ENCODE peak calls at places on chromosome 17, in five cellular contexts. E is endodermal cell; R is GM23248; O is MM.1S; Y is CD8-positive, alpha-beta memory T cell. M is an unnamed sample.

GRCh38 chr17:74827800-74828199 is 31.9 kb downstream of the GRIN2C start:
- DNase-seq in Y (no peak), O (no peak), E (no peak), R (no peak), M (no peak)

GRCh38 chr17:35931794-35932419 is 1.3 kb upstream of the RDM1 start:
- DNase-seq in Y (no peak), R (no peak), E (no peak), O (no peak), M (no peak)

GRCh38 chr17:6551909-6552768 is 4.2 kb downstream of the PITPNM3 start:
- DNase-seq in R (no peak), Y (no peak), O (no peak), E (no peak), M (no peak)

GRCh38 chr17:49218941-49219913 is 8.7 kb downstream of the ABI3 start:
- DNase-seq in R (no peak), E (peak; percentile 83), Y (peak; percentile 70), O (no peak), M (no peak)

GRCh38 chr17:70901870-70902269 is 732.5 kb downstream of the KCNJ2 start:
- DNase-seq in E (no peak), Y (no peak), O (no peak), R (no peak), M (no peak)

GRCh38 chr17:14926526-14927122 is 338.5 kb downstream of the PMP22 start:
- DNase-seq in E (peak; percentile 83), Y (peak; percentile 50), R (peak; percentile 85), O (peak; percentile 60), M (peak; percentile 88)

GRCh38 chr17:10226930-10227695 is 28.7 kb upstream of the GAS7 start:
- DNase-seq in E (peak; percentile 95), O (peak; percentile 19), R (peak; percentile 48), Y (peak; percentile 16), M (peak; percentile 64)

GRCh38 chr17:76000016-76000754 is 470 bp upstream of the CDK3 start:
- DNase-seq in O (peak; percentile 58), Y (peak; percentile 53), E (peak; percentile 98), R (peak; percentile 63), M (peak; percentile 72)

GRCh38 chr17:77086433-77087010 is 54.2 kb upstream of the SEC14L1 start:
- DNase-seq in O (peak; percentile 89), E (peak; percentile 100), R (peak; percentile 79), Y (peak; percentile 74), M (peak; percentile 84)

GRCh38 chr17:20158580-20158979 is 149.4 kb downstream of the SPECC1 start:
- DNase-seq in O (no peak), Y (no peak), R (no peak), E (no peak), M (no peak)

GRCh38 chr17:20154601-20155000 is 145.4 kb downstream of the SPECC1 start:
- DNase-seq in Y (no peak), O (no peak), R (no peak), E (no peak), M (peak; percentile 25)

GRCh38 chr17:20156196-20157077 is 147.3 kb downstream of the SPECC1 start:
- DNase-seq in E (peak; percentile 93), R (peak; percentile 47), O (peak; percentile 50), Y (no peak), M (peak; percentile 51)

GRCh38 chr17:20155258-20156195 is 146.4 kb downstream of the SPECC1 start:
- DNase-seq in E (peak; percentile 100), Y (peak; percentile 93), O (peak; percentile 99), R (peak; percentile 83), M (peak; percentile 99)

DNA sequence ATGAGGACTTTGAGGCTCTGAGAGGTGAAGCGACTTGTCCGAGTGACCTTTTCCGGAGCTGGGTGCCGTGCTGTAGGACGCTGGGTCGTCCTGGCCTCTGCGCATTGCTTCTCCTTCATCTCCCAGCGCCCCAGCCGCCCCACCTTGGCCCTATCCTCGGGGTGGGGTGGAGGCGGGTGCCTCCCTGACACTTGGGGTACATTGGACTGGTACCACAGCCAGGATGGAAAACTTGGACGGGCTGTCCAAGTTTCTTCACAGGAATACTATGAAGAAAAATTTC is 147.9 kb downstream of the SPECC1 start:
- DNase-seq in R (no peak), O (no peak), Y (no peak), E (peak; percentile 71), M (no peak)
- H3K27ac ChIP-seq in R (no peak overlapping the region), O (no peak overlapping the region), Y (no peak overlapping the region), E (no peak overlapping the region), M (no peak overlapping the region)

GRCh38 chr17:57984936-57985674 is 2.9 kb downstream of the VEZF1 start:
- DNase-seq in E (no peak), O (no peak), Y (no peak), R (peak; percentile 32), M (no peak)

GRCh38 chr17:57984226-57984890 is 3.7 kb downstream of the VEZF1 start:
- DNase-seq in E (no peak), O (no peak), R (no peak), Y (no peak), M (no peak)

GRCh38 chr17:57982452-57983170 is 5.4 kb downstream of the VEZF1 start:
- DNase-seq in O (no peak), Y (no peak), R (no peak), E (no peak), M (no peak)

GRCh38 chr17:57985675-57985974 is 2.4 kb downstream of the VEZF1 start:
- DNase-seq in R (peak; percentile 83), O (no peak), E (no peak), Y (no peak), M (no peak)

DNA sequence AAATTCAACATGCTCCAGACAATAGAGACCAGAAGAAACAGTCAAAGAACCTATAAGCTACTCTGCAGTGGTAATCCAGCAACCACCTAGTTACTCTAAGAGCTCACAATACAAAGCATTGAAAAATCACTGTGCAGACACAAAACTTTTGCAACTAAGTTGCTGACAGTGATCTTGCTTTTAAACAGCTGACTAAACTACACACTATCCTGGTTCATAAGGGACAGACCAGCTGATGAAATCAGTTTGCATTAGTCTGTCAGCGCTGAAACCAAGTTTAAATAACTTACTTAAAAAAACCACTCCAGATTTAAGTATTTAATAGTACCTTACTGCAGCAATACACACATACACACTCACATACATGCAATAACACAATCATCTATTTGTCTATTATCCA is 4.6 kb downstream of the VEZF1 start:
- DNase-seq in R (no peak), E (no peak), O (no peak), Y (no peak), M (no peak)
- H3K36me3 ChIP-seq in R (peaks cover 30% of the 10 kb centered on the region), E (peaks cover 61% of the 10 kb centered on the region), O (peaks cover 6% of the 10 kb centered on the region), Y (peaks cover 28% of the 10 kb centered on the region), M (peaks cover 15% of the 10 kb centered on the region)

DNA sequence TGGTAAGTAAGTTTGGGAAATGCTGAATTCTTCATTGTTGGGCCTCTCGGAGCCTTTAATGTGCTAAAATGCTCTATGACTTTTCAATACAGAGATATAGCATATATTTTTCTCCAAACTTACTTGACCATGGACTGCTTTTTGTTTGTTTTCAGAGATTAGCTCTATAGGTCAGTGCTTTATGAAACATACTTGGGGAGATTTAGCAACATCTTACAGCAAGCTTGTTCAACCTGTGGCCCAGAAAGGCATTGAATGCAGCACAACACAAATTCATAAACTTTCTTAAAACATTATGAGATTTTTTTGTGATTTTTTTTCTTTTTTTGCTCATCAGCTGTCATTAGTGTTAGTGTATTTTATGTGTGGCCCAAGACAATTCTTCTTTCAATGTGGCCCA is 1.0 kb upstream of the KRTAP3-1 start:
- DNase-seq in O (no peak), R (no peak), E (no peak), Y (no peak), M (no peak)
- H3K4me1 ChIP-seq in O (no peaks in the 10 kb centered on the region), R (peaks cover 16% of the 10 kb centered on the region), E (peaks cover 8% of the 10 kb centered on the region), Y (no peaks in the 10 kb centered on the region), M (no peaks in the 10 kb centered on the region)

DNA sequence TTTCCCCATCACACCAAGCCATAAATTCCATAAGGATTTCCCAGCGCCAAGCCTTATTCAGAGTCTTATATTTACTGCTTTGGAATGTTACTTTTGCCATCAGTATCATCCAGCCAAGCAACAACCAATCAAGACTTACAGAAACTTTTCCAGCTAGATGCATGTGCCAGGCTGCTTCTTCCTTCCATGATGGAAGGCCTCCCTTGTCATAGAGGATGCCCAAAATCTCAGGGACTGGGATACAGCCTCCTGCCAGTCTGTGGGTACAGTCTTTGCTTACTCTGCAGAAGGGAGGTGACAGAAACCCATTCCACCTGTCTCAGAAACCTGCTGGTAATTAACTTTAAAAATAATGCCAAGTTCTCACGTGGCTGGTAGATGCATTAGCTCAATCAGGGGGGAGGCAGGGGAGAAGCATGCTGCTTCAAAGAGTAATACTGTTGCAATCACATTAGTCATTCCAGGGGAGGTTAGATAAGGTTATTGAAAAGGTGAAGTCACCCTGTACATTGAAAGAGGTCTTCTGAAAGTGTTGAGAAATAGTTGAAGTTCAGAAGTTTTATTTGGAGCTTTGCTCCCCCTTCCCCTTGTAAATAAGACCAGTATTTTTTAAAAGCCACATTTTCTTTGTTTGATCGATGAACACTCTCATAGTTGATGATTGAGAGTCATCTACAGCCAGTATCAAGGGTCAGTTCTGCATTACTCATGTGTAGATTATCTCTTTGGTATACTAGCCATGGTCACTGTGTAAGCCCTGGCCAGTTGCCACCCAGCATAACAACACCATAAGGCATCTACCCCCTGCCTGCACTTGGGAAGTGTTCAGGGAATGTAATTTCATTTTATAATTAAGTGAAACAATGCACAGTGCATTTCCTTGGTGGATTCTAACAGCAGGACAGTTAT is 22.2 kb downstream of the HLF start:
- DNase-seq in Y (no peak), E (no peak), O (no peak), R (peak; percentile 30), M (no peak)
- H3K27ac ChIP-seq in Y (no peak overlapping the region), E (no peak overlapping the region), O (no peak overlapping the region), R (no peak overlapping the region), M (no peak overlapping the region)

DNA sequence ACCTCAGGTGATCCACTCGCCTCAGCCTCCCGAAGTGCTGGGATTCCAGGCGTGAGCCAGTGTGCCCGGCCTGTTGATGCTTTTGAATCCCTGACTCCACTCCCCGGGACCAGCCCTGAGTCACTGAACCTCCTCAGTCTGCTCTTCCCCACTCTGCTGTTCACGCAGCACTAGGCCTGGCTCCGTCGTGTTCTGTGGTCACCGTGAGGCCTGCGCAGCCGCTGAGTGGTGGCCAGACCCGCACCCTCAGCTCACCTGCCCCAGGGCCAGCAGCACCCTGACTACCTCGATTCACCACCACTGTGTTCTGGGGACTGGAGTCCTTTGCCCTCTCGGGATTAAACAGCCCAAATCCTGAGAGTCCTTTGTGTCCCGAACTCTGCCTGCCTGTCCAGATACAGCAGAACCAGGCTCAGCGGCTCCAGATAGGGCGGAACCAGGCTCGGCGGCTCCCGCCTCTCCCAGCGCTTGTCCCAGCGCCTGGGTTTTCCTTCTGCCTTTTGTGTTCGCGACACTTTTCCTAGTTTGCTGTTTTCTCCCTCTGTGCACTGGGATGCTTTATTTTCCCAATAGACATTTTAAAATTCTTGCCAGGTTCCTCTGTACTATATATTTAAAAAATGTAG is 58.6 kb upstream of the ENDOV start:
- DNase-seq in O (no peak), R (no peak), E (no peak), Y (no peak), M (no peak)
- H3K36me3 ChIP-seq in O (peaks cover 7% of the 10 kb centered on the region), R (peaks cover 43% of the 10 kb centered on the region), E (peaks cover 65% of the 10 kb centered on the region), Y (peaks cover 79% of the 10 kb centered on the region), M (peaks cover 5% of the 10 kb centered on the region)

DNA sequence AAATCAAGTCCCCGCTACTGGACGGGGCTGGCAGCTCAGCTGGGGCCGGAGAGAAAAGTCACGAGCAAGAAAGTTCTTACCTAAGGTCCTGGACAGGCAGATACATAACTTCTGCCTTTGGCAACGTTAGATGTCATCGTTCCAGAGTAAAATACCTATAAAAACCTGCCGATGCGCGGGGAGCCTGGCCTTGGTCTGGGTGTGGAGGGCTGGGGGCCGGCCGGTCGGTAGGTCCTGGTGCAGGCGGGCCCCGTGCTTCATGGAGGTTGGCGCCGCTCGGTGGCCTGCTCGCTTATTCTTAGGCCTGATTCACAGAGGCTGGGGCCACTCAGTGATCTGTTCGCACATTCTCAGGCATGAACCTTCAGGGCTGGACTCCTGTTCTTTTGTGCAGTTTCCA is 33.7 kb upstream of the ZNF750 start:
- DNase-seq in Y (no peak), O (no peak), E (no peak), R (no peak), M (no peak)
- H3K4me1 ChIP-seq in Y (no peaks in the 10 kb centered on the region), O (no peaks in the 10 kb centered on the region), E (peaks cover 3% of the 10 kb centered on the region), R (peaks cover 13% of the 10 kb centered on the region), M (peaks cover 18% of the 10 kb centered on the region)